ENCODE peak calls at places on chromosomes 4 and X, in five cellular contexts. One of them, this sample, is unnamed.

GRCh38 chr4:9976781-9977180 is 44.5 kb downstream of the SLC2A9 start:
- ATAC-seq in GM12878: peak
- ATAC-seq in HepG2: no peak
- ATAC-seq in upper lobe of left lung: no peak
- ATAC-seq in K562: no peak
- ATAC-seq in this sample: no peak

GRCh38 chr4:25229804-25230203 is 4.0 kb upstream of the PI4K2B start:
- ATAC-seq in GM12878: no peak
- ATAC-seq in upper lobe of left lung: no peak
- ATAC-seq in HepG2: no peak
- ATAC-seq in K562: no peak
- ATAC-seq in this sample: no peak

GRCh38 chr4:122243785-122244184 is 91.7 kb downstream of the BLTP1 start:
- ATAC-seq in GM12878: no peak
- ATAC-seq in HepG2: peak
- ATAC-seq in K562: no peak
- ATAC-seq in upper lobe of left lung: no peak
- ATAC-seq in this sample: no peak

GRCh38 chr4:139315221-139315675 is 13.0 kb upstream of the NDUFC1 start:
- ATAC-seq in HepG2: no peak
- ATAC-seq in K562: peak
- ATAC-seq in GM12878: peak
- ATAC-seq in upper lobe of left lung: no peak
- ATAC-seq in this sample: no peak

GRCh38 chr4:185920691-185921260 is 108.8 kb upstream of the SORBS2 start:
- ATAC-seq in K562: no peak
- ATAC-seq in GM12878: no peak
- ATAC-seq in upper lobe of left lung: no peak
- ATAC-seq in HepG2: no peak
- ATAC-seq in this sample: no peak

GRCh38 chr4:145956288-145956890 is 17.8 kb upstream of the ZNF827 start:
- ATAC-seq in upper lobe of left lung: no peak
- ATAC-seq in K562: peak
- ATAC-seq in GM12878: peak
- ATAC-seq in HepG2: peak
- ATAC-seq in this sample: no peak

GRCh38 chrX:11151799-11152591 is 40.9 kb downstream of the HCCS start:
- ATAC-seq in K562: peak
- ATAC-seq in upper lobe of left lung: no peak
- ATAC-seq in HepG2: no peak
- ATAC-seq in GM12878: no peak
- ATAC-seq in this sample: no peak

GRCh38 chr4:184374006-184374405 is 100.3 kb downstream of the IRF2 start:
- ATAC-seq in K562: no peak
- ATAC-seq in HepG2: no peak
- ATAC-seq in upper lobe of left lung: no peak
- ATAC-seq in GM12878: no peak
- ATAC-seq in this sample: no peak

GRCh38 chr4:98747659-98748091 is 89.3 kb upstream of the TSPAN5 start:
- ATAC-seq in K562: no peak
- ATAC-seq in HepG2: no peak
- ATAC-seq in GM12878: no peak
- ATAC-seq in upper lobe of left lung: peak
- ATAC-seq in this sample: no peak

GRCh38 chrX:25016938-25017598 is 1.3 kb upstream of the ARX start:
- ATAC-seq in HepG2: no peak
- ATAC-seq in upper lobe of left lung: no peak
- ATAC-seq in GM12878: no peak
- ATAC-seq in K562: no peak
- ATAC-seq in this sample: no peak

GRCh38 chrX:33416273-33416805 is 205.0 kb upstream of the DMD start:
- ATAC-seq in upper lobe of left lung: peak
- ATAC-seq in GM12878: no peak
- ATAC-seq in HepG2: no peak
- ATAC-seq in K562: no peak
- ATAC-seq in this sample: no peak

GRCh38 chrX:150587585-150588503 is 19.4 kb downstream of the MTM1 start:
- ATAC-seq in HepG2: no peak
- ATAC-seq in GM12878: peak
- ATAC-seq in upper lobe of left lung: no peak
- ATAC-seq in K562: peak
- ATAC-seq in this sample: no peak

GRCh38 chrX:15567886-15568616 is 32.7 kb downstream of the ACE2 start:
- ATAC-seq in HepG2: peak
- ATAC-seq in upper lobe of left lung: no peak
- ATAC-seq in K562: peak
- ATAC-seq in GM12878: no peak
- ATAC-seq in this sample: no peak

GRCh38 chr4:1247811-1248261 is 1.1 kb downstream of the CTBP1 start:
- ATAC-seq in K562: peak
- ATAC-seq in HepG2: peak
- ATAC-seq in GM12878: peak
- ATAC-seq in upper lobe of left lung: no peak
- ATAC-seq in this sample: no peak

GRCh38 chr4:154740462-154740861 is 3.3 kb upstream of the LRAT start:
- ATAC-seq in upper lobe of left lung: no peak
- ATAC-seq in K562: no peak
- ATAC-seq in GM12878: no peak
- ATAC-seq in HepG2: no peak
- ATAC-seq in this sample: no peak

GRCh38 chr4:169080970-169081369 is 70.9 kb upstream of the CBR4 start:
- ATAC-seq in K562: no peak
- ATAC-seq in upper lobe of left lung: no peak
- ATAC-seq in HepG2: no peak
- ATAC-seq in GM12878: peak
- ATAC-seq in this sample: no peak

GRCh38 chr4:38753021-38753806 is 29.6 kb downstream of the TLR10 start:
- ATAC-seq in K562: peak
- ATAC-seq in HepG2: peak
- ATAC-seq in upper lobe of left lung: peak
- ATAC-seq in GM12878: peak
- ATAC-seq in this sample: peak

GRCh38 chr4:113784497-113785254 is 23.1 kb upstream of the CAMK2D start:
- ATAC-seq in HepG2: peak
- ATAC-seq in upper lobe of left lung: no peak
- ATAC-seq in GM12878: peak
- ATAC-seq in K562: no peak
- ATAC-seq in this sample: peak

GRCh38 chr4:82786794-82787193 is 11.8 kb downstream of the SCD5 start:
- ATAC-seq in K562: no peak
- ATAC-seq in HepG2: no peak
- ATAC-seq in GM12878: no peak
- ATAC-seq in upper lobe of left lung: no peak
- ATAC-seq in this sample: no peak
- TF ChIP-seq EP300 in K562: no peak
- TF ChIP-seq EP300 in HepG2: no peak
- TF ChIP-seq EP300 in GM12878: no peak
- TF ChIP-seq EP300 in upper lobe of left lung: no peak
- TF ChIP-seq EP300 in this sample: no peak

GRCh38 chrX:64975989-64976672 is at the start of gene ZC4H2:
- ATAC-seq in K562: peak
- ATAC-seq in HepG2: peak
- ATAC-seq in upper lobe of left lung: peak
- ATAC-seq in GM12878: peak
- ATAC-seq in this sample: peak

GRCh38 chrX:64977830-64978229 is 1.6 kb upstream of the ZC4H2 start:
- ATAC-seq in upper lobe of left lung: no peak
- ATAC-seq in K562: no peak
- ATAC-seq in HepG2: no peak
- ATAC-seq in GM12878: no peak
- ATAC-seq in this sample: no peak

GRCh38 chrX:64975491-64975890 is 759 bp downstream of the ZC4H2 start:
- ATAC-seq in K562: no peak
- ATAC-seq in HepG2: peak
- ATAC-seq in GM12878: no peak
- ATAC-seq in upper lobe of left lung: peak
- ATAC-seq in this sample: peak

GRCh38 chrX:64976673-64977040 is 407 bp upstream of the ZC4H2 start:
- ATAC-seq in upper lobe of left lung: no peak
- ATAC-seq in HepG2: no peak
- ATAC-seq in GM12878: no peak
- ATAC-seq in K562: no peak
- ATAC-seq in this sample: peak

DNA sequence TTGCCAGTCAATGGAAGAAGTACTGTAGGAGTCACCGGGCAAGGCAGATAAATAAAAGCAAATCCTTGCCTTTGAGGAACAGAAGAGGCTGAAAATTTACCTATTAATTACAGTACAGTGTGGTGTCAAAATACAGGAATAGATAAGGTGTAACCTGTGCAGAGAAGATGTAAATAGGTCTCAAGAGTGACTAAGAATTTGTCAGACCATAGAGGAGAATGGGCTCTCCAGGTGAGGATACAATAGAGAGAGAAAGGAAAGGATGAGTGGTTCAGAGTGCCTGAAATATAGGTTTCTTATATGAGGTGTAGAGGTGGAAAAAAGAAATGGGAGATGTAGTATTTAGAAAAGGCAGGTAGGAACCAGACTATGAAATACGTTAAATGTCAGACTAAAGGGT is 801 bp upstream of the ZC4H2 start:
- ATAC-seq in GM12878: no peak
- ATAC-seq in HepG2: no peak
- ATAC-seq in upper lobe of left lung: no peak
- ATAC-seq in K562: no peak
- ATAC-seq in this sample: no peak
- H3K4me3 ChIP-seq in GM12878: no peak
- H3K4me3 ChIP-seq in HepG2: no peak
- H3K4me3 ChIP-seq in upper lobe of left lung: peak
- H3K4me3 ChIP-seq in K562: no peak
- H3K4me3 ChIP-seq in this sample: no peak

GRCh38 chr4:75308049-75308448 is 206.2 kb downstream of the RCHY1 start:
- ATAC-seq in HepG2: no peak
- ATAC-seq in GM12878: no peak
- ATAC-seq in upper lobe of left lung: no peak
- ATAC-seq in K562: no peak
- ATAC-seq in this sample: no peak

GRCh38 chr4:75302648-75303047 is 211.6 kb downstream of the RCHY1 start:
- ATAC-seq in upper lobe of left lung: no peak
- ATAC-seq in HepG2: no peak
- ATAC-seq in GM12878: no peak
- ATAC-seq in K562: no peak
- ATAC-seq in this sample: no peak

DNA sequence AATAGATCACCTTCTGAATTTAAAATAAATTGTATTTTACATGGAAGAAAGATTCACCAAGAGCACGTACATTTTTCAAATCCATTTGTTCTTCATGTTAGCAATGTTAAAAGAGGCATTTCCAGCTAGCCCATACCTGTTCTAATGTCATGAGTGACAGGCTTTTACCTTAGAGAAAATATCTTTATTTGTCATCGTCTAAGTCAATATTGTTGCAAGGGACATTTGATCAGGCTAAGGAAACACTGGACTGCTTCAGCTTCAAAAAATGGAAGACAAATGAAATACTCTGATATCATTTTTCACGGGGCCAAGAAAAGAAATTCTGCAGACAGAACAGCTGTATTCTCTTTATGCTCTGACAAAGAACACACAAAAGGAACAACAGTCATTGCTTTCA is 207.7 kb downstream of the RCHY1 start:
- ATAC-seq in HepG2: no peak
- ATAC-seq in GM12878: no peak
- ATAC-seq in K562: no peak
- ATAC-seq in upper lobe of left lung: no peak
- ATAC-seq in this sample: no peak
- TF ChIP-seq POLR2AphosphoS5 in HepG2: no peak
- TF ChIP-seq POLR2AphosphoS5 in GM12878: no peak
- TF ChIP-seq POLR2AphosphoS5 in K562: no peak
- TF ChIP-seq POLR2AphosphoS5 in upper lobe of left lung: no peak
- TF ChIP-seq POLR2AphosphoS5 in this sample: no peak

GRCh38 chr4:164408831-164409230 is 345.1 kb upstream of the SMIM31 start:
- ATAC-seq in GM12878: no peak
- ATAC-seq in HepG2: no peak
- ATAC-seq in upper lobe of left lung: no peak
- ATAC-seq in K562: no peak
- ATAC-seq in this sample: no peak

GRCh38 chr4:164410401-164410800 is 343.5 kb upstream of the SMIM31 start:
- ATAC-seq in upper lobe of left lung: no peak
- ATAC-seq in HepG2: no peak
- ATAC-seq in GM12878: no peak
- ATAC-seq in K562: no peak
- ATAC-seq in this sample: no peak

GRCh38 chr4:164412246-164412645 is 341.7 kb upstream of the SMIM31 start:
- ATAC-seq in GM12878: no peak
- ATAC-seq in K562: no peak
- ATAC-seq in upper lobe of left lung: no peak
- ATAC-seq in HepG2: no peak
- ATAC-seq in this sample: no peak

DNA sequence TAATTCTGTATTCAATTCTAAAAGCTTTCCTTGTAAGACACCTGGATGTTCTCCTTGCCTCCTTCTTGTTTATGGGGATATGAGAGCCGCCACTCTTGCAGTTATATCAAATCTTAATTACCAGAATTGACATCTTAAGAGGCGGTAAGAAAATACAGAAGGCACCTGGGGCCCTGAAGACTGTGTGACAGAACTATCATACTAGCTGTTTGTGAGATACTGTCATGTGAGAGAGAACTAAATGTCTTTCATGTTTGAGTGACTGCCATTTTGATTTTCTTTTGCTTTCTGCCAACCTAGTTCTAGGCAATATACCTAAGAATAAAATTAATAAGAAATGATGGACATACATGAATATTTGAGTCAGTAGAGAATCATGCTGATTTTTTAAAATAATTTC is 340.2 kb upstream of the SMIM31 start:
- ATAC-seq in K562: no peak
- ATAC-seq in upper lobe of left lung: no peak
- ATAC-seq in HepG2: no peak
- ATAC-seq in GM12878: no peak
- ATAC-seq in this sample: no peak
- TF ChIP-seq EP300 in K562: no peak
- TF ChIP-seq EP300 in upper lobe of left lung: no peak
- TF ChIP-seq EP300 in HepG2: no peak
- TF ChIP-seq EP300 in GM12878: no peak
- TF ChIP-seq EP300 in this sample: no peak

DNA sequence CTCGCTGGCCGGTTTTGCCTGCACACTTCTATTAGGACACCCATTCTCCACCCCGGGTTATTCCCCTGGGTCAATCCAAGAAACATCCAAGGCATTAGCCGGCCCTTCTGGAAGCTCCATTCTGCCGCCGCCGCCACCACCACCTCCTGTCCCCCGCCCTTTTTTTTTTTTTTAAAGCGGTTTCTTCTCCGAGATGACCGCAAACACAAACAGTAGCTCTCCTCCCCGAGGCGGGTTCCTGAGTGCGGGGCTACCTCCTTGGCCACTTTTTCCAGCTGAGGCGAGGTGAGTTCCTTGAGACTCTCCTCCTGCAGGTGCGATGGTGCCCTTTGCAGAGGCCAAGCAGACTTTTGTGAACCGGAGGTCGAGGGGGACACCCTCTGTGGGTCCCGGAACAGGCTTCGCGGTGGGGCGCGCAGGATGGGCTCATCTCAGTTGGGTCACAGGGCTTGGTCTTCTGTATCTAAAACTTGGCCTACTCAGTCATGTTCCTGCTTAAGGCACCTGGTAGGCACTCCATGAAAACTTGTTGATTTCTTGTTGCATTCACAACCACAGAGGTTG is 930 bp downstream of the NWD2 start:
- ATAC-seq in HepG2: no peak
- ATAC-seq in upper lobe of left lung: no peak
- ATAC-seq in GM12878: no peak
- ATAC-seq in K562: no peak
- ATAC-seq in this sample: no peak
- H3K4me3 ChIP-seq in HepG2: no peak
- H3K4me3 ChIP-seq in upper lobe of left lung: no peak
- H3K4me3 ChIP-seq in GM12878: no peak
- H3K4me3 ChIP-seq in K562: no peak
- H3K4me3 ChIP-seq in this sample: peak

This sample was measured in gastroesophageal sphincter.